ENCODE peak calls at places on chromosomes 2 and 18, in five cellular contexts. L is colonic mucosa, Q is A549, B is K562, I is mucosa of descending colon. F is an unnamed sample. For H3K4me1, the result is how much of the 10 kb centered on the place peaks cover.

GRCh38 chr2:180571559-180571958 is 408.8 kb upstream of the UBE2E3 start:
- DNase-seq in B (no peak), I (no peak), L (no peak), Q (no peak), F (no peak)

GRCh38 chr2:236541008-236541562 is 28.5 kb upstream of the ACKR3 start:
- DNase-seq in L (no peak), I (no peak), Q (no peak), B (no peak), F (no peak)

GRCh38 chr2:20443276-20443920 is 3.5 kb upstream of the RHOB start:
- DNase-seq in Q (no peak), L (peak), B (peak), I (no peak), F (peak)

GRCh38 chr2:124978597-124978996 is 953.5 kb downstream of the CNTNAP5 start:
- DNase-seq in I (no peak), L (no peak), B (no peak), Q (no peak), F (no peak)

GRCh38 chr2:177881001-177881748 is 191.4 kb downstream of the PDE11A start:
- DNase-seq in L (no peak), I (no peak), Q (no peak), B (no peak), F (no peak)

GRCh38 chr18:598053-598665 is 1.4 kb downstream of the CLUL1 start:
- DNase-seq in L (no peak), Q (no peak), B (no peak), I (no peak), F (no peak)

GRCh38 chr2:6864938-6865345 is 765 bp downstream of the CMPK2 start:
- DNase-seq in I (peak), B (no peak), Q (no peak), L (no peak), F (no peak)

GRCh38 chr2:37665622-37666362 is 5.7 kb downstream of the CDC42EP3 start:
- DNase-seq in Q (no peak), B (no peak), I (no peak), L (no peak), F (no peak)

GRCh38 chr2:233184669-233185068 is 66.8 kb upstream of the ATG16L1 start:
- DNase-seq in I (no peak), B (no peak), Q (no peak), L (no peak), F (no peak)

GRCh38 chr2:8597526-8598225 is 84.2 kb upstream of the ID2 start:
- DNase-seq in Q (no peak), B (no peak), I (no peak), L (no peak), F (no peak)

GRCh38 chr2:8600456-8600855 is 81.4 kb upstream of the ID2 start:
- DNase-seq in B (no peak), Q (no peak), I (no peak), L (no peak), F (no peak)

GRCh38 chr2:8597094-8597493 is 84.8 kb upstream of the ID2 start:
- DNase-seq in Q (no peak), B (no peak), L (no peak), I (no peak), F (no peak)

GRCh38 chr2:8602809-8603208 is 79.0 kb upstream of the ID2 start:
- DNase-seq in B (no peak), I (no peak), L (no peak), Q (no peak), F (no peak)

DNA sequence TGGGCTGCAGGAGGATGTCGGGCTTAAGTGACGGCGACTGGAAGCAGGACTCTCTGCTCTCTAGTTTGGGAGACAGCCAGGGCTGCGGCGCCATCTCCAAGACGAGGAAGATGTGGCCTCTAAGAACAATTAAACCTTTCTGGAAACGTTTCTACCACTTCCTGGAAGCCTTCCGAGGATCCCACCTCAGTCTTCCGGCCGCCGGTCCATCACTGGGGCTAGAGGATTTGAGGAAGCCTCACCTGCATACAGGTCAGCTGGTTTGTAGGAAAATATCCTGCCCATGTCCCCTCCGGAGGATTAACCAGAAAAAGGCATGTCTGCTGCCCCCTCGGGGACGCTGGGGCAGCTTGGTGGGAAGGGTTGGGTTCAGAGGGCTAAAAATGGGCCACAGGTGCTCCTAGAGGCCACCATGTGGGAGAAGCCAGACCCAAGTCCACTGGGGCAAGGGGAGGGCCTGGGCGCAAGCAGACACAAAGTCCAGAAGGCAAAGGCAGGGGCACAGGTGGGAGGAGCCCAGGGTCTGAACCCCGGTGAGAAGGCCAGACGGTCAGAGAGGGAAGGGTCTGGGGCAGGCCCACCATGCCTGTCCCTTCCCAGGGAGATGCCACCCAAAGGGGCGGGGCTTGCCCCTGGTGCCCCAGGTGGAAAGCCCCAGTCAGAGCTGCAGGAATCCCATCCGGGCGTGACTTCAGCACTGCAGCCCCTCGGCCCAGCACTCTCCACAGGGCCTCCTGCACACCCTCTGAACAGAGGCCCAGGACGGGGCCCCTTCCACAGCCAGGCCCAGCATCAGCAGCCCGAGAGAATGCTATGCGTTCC is 82.2 kb upstream of the ID2 start:
- DNase-seq in B (no peak), L (no peak), I (no peak), Q (no peak), F (no peak)
- TF ChIP-seq CTCF in B (no peak), L (no peak), I (no peak), Q (no peak), F (no peak)

GRCh38 chr2:113216891-113217454 is 43.2 kb downstream of the PSD4 start:
- DNase-seq in Q (no peak), L (no peak), I (no peak), B (no peak), F (no peak)

GRCh38 chr2:113219092-113219441 is 45.3 kb downstream of the PSD4 start:
- DNase-seq in B (no peak), L (no peak), I (no peak), Q (no peak), F (no peak)

GRCh38 chr2:113219525-113219888 is 45.7 kb downstream of the PSD4 start:
- DNase-seq in L (no peak), I (no peak), B (no peak), Q (no peak), F (no peak)

GRCh38 chr2:113217455-113218282 is 43.9 kb downstream of the PSD4 start:
- DNase-seq in B (no peak), I (no peak), Q (no peak), L (no peak), F (peak)

GRCh38 chr2:113218283-113219091 is 44.7 kb downstream of the PSD4 start:
- DNase-seq in L (peak), Q (peak), I (peak), B (no peak), F (peak)
- H3K4me1 ChIP-seq in L (under half), Q (half or more), I (under half), B (under half), F (half or more)

GRCh38 chr2:43436431-43436830 is 159.4 kb downstream of the THADA start:
- DNase-seq in I (no peak), B (no peak), Q (no peak), L (no peak), F (no peak)
- TF ChIP-seq CTCF in I (no peak), B (no peak), Q (no peak), L (no peak), F (no peak)

GRCh38 chr2:85748948-85749875 is 4.6 kb upstream of the ATOH8 start:
- DNase-seq in L (no peak), I (no peak), Q (no peak), B (no peak), F (no peak)
- H3K4me1 ChIP-seq in L (under half), I (under half), Q (half or more), B (under half), F (under half)

DNA sequence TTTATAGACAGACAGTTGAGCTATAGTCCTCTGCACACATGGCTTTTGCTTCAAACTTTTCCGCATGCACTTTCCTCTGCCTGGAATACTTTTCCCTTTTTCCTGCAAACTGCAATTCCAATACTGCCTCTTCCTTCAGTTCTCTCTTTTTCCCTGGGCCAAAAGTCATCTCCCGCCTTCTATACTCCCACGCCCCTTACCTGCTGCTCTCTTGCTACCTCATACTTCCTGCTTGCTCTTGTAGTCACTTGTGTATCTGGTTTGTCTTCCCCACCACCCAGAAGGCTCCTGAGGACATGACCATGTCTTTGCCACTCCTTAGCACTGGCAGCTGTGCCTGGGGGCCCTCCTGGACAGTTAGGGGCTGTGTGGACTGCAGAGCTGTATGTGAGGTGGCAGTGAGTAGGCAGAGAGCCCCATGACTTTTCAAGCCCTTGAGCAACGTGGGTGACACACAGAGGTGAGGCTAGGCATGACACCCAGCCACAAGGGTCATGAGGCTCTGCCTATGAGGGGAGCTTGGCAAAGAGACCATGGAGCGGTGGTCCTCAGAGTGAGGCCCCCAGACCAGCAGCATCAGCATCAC is 23.2 kb downstream of the SPEG start:
- DNase-seq in I (peak), L (no peak), B (no peak), Q (no peak), F (no peak)
- TF ChIP-seq CTCF in I (no peak), L (no peak), B (peak), Q (no peak), F (peak)

DNA sequence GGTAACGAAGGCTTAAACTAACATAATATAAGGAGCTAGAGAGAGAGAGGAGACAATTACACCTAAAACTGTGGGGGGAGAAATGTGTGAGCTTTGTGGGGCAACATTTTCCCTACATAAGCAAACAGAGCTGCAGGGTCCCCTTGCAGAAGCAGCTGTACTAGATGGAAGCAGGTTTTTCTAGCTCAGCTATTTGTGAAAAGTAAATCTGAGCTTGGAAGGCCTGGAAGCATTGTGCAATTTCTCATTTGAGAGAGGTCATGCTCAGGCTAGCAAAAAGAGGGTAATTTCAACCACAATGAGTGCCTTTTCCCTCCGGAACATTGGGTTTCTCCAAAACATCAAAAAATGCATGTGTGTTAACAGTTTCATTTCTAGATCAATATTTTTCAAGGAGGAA is 130.0 kb downstream of the ARL4C start:
- DNase-seq in I (no peak), Q (no peak), L (no peak), B (no peak), F (peak)
- H3K4me1 ChIP-seq in I (under half), Q (half or more), L (under half), B (under half), F (half or more)

DNA sequence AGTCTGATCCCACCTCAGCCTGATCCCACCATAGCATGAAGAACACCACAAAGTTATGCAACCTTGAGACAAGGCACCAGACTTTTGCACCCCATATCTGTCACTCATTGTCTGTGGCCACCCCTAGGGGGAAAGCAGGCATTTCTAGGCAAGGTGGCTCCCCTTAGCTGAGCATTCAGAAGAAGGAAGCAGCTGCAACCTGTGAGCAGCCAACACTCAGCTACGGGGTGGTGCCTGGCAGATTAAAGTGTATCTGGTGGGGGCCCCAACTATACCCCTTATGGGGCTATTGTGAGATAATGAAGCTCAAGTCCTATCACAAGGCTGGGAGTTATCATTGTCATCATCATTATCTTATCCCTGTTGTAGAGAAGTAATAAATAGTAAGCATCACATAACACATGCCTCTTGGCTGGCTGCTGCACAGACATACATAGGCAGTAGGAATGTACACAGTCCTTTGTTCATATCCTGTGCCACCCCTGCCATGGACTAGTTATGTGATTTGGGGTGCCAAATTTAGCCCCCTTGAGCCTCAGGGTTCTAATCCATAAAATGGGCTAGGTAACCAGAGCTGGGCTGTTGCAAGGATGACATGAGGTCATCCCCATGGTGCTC is 20.6 kb upstream of the TMEM163 start:
- DNase-seq in B (no peak), L (no peak), I (no peak), Q (no peak), F (no peak)
- TF ChIP-seq CTCF in B (no peak), L (no peak), I (no peak), Q (no peak), F (no peak)

DNA sequence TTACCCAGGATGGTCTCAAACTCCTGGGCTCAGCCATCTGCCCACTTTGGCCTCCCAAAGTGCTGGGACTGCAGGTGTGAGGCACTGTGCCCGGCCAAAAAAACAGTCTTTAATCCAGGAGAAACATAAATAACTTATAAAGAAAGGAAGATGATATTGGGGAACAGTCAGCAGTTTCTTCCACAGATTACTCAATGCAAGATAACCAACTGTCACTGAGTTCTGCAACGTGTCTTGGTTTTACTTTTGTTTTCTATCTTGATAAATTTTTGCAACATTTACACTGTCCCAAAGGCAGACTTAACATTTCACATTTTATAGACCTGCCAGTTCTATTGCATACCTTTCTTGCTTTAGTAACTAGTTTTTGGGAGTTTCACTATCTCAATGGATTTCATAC is 71.1 kb downstream of the ANKRD44 start:
- DNase-seq in I (no peak), Q (no peak), B (no peak), L (no peak), F (no peak)
- H3K4me1 ChIP-seq in I (under half), Q (under half), B (under half), L (under half), F (under half)

F was measured in Caco-2.